ENCODE peak calls at places on chromosomes 1 and 21, in five cellular contexts. U is HEK293T, O is B cell, K is H9, Z is psoas muscle. J is an unnamed sample.

GRCh38 chr1:12153181-12153785 is 13.5 kb upstream of the TNFRSF1B start:
- DNase-seq in U (no peak), O (peak), K (no peak), Z (peak), J (no peak)

GRCh38 chr21:37210799-37211198 is 56.3 kb downstream of the VPS26C start:
- DNase-seq in U (no peak), O (no peak), K (no peak), Z (no peak), J (no peak)

GRCh38 chr1:6170116-6170741 is 9.9 kb downstream of the CHD5 start:
- DNase-seq in U (no peak), O (no peak), K (no peak), Z (no peak), J (no peak)

GRCh38 chr1:210822897-210823296 is 311.1 kb downstream of the KCNH1 start:
- DNase-seq in U (no peak), O (no peak), K (no peak), Z (no peak), J (no peak)

GRCh38 chr1:52365091-52365745 is 787 bp downstream of the CC2D1B start:
- DNase-seq in U (no peak), O (no peak), K (peak), Z (peak), J (peak)

GRCh38 chr1:207393610-207394009 is 60.5 kb upstream of the CR2 start:
- DNase-seq in U (no peak), O (no peak), K (no peak), Z (no peak), J (peak)

GRCh38 chr1:44485229-44485932 is 80.3 kb downstream of the RNF220 start:
- DNase-seq in U (no peak), O (no peak), K (no peak), Z (no peak), J (peak)

GRCh38 chr1:168476588-168477379 is 67.0 kb downstream of the XCL2 start:
- DNase-seq in U (no peak), O (no peak), K (no peak), Z (no peak), J (peak)

GRCh38 chr1:238961790-238962189 is 424.6 kb upstream of the CHRM3 start:
- DNase-seq in U (no peak), O (no peak), K (no peak), Z (no peak), J (peak)

GRCh38 chr1:32771561-32772280 is 45.4 kb downstream of the YARS1 start:
- DNase-seq in U (no peak), O (no peak), K (peak), Z (no peak), J (no peak)

GRCh38 chr1:41963636-41964035 is 44.9 kb upstream of the HIVEP3 start:
- DNase-seq in U (no peak), O (no peak), K (no peak), Z (no peak), J (no peak)

GRCh38 chr1:39902121-39902807 is 547 bp upstream of the MYCL start:
- DNase-seq in U (peak), O (peak), K (peak), Z (peak), J (peak)

GRCh38 chr1:180247061-180247460 is 17.0 kb downstream of the LHX4 start:
- DNase-seq in U (no peak), O (no peak), K (no peak), Z (no peak), J (peak)

GRCh38 chr1:41504126-41505035 is 19.9 kb upstream of the EDN2 start:
- DNase-seq in U (no peak), O (no peak), K (no peak), Z (no peak), J (peak)